ENCODE peak calls at places on chromosome 19, in seven cellular contexts. J is mesendoderm, C is IMR-90, D is neuronal stem cell, N is trophoblast cell, P is H1, E is mesenchymal stem cell. S is an unnamed sample.

GRCh38 chr19:48508729-48509310 is 2.8 kb downstream of the LMTK3 start:
- DNase-seq in P (no peak), C (no peak), E (no peak), J (no peak), D (no peak), N (no peak), S (no peak)

GRCh38 chr19:11705474-11705873 is 33.3 kb downstream of the ZNF823 start:
- DNase-seq in D (no peak), C (no peak), E (no peak), J (no peak), P (no peak), N (no peak), S (no peak)

GRCh38 chr19:39032164-39032918 is at the start of gene FBXO27:
- DNase-seq in D (peak), C (no peak), E (no peak), P (no peak), N (peak), J (peak), S (peak)

GRCh38 chr19:10611907-10612306 is 13.4 kb upstream of the SLC44A2 start:
- DNase-seq in N (no peak), J (no peak), C (no peak), D (no peak), P (no peak), E (no peak), S (no peak)

GRCh38 chr19:48123907-48124675 is 13.5 kb upstream of the PLA2G4C start:
- DNase-seq in D (peak), N (no peak), E (no peak), J (no peak), C (peak), P (no peak), S (no peak)

GRCh38 chr19:48398329-48399235 is 5.1 kb downstream of the GRIN2D start:
- DNase-seq in N (peak), P (peak), C (peak), E (peak), D (peak), J (peak), S (peak)

GRCh38 chr19:21463449-21464105 is 41.8 kb upstream of the ZNF429 start:
- DNase-seq in N (peak), P (peak), E (no peak), J (peak), D (peak), C (no peak), S (peak)

GRCh38 chr19:11291415-11291814 is 4.5 kb upstream of the TSPAN16 start:
- DNase-seq in E (no peak), D (no peak), N (no peak), J (no peak), C (no peak), P (no peak), S (no peak)

GRCh38 chr19:8069116-8069973 is 16.8 kb downstream of the CCL25 start:
- DNase-seq in N (peak), P (peak), C (no peak), J (peak), E (no peak), D (no peak), S (no peak)

GRCh38 chr19:1618157-1619093 is 13.2 kb upstream of the UQCR11 start:
- DNase-seq in N (peak), E (no peak), P (peak), C (no peak), J (peak), D (no peak), S (peak)

GRCh38 chr19:50803633-50804419 is 13.6 kb downstream of the ACP4 start:
- DNase-seq in D (no peak), E (peak), N (peak), P (no peak), J (no peak), C (no peak), S (no peak)

GRCh38 chr19:2888739-2889224 is 11.9 kb upstream of the ZNF57 start:
- DNase-seq in N (peak), E (no peak), P (no peak), D (no peak), J (no peak), C (no peak), S (peak)

GRCh38 chr19:49691243-49692101 is 556 bp downstream of the CPT1C start:
- DNase-seq in J (peak), E (peak), N (peak), C (peak), D (peak), P (no peak), S (peak)

GRCh38 chr19:53912653-53913052 is 3.6 kb downstream of the CACNG7 start:
- DNase-seq in N (no peak), J (peak), P (no peak), E (no peak), C (no peak), D (no peak), S (peak)

GRCh38 chr19:19597809-19598306 is 20.6 kb downstream of the PBX4 start:
- DNase-seq in N (no peak), J (no peak), E (no peak), P (no peak), D (no peak), C (no peak), S (no peak)

GRCh38 chr19:4913996-4914735 is 4.9 kb downstream of the UHRF1 start:
- DNase-seq in C (peak), E (peak), J (peak), N (no peak), D (no peak), P (no peak), S (no peak)

GRCh38 chr19:4910594-4911273 is 1.4 kb downstream of the UHRF1 start:
- DNase-seq in C (peak), D (no peak), P (no peak), E (peak), N (no peak), J (peak), S (no peak)

GRCh38 chr19:4911314-4911713 is 2.0 kb downstream of the UHRF1 start:
- DNase-seq in C (peak), D (no peak), N (no peak), E (peak), J (no peak), P (no peak), S (no peak)

GRCh38 chr19:4909897-4910593 is 744 bp downstream of the UHRF1 start:
- DNase-seq in E (peak), N (peak), P (peak), J (peak), D (peak), C (peak), S (peak)

DNA sequence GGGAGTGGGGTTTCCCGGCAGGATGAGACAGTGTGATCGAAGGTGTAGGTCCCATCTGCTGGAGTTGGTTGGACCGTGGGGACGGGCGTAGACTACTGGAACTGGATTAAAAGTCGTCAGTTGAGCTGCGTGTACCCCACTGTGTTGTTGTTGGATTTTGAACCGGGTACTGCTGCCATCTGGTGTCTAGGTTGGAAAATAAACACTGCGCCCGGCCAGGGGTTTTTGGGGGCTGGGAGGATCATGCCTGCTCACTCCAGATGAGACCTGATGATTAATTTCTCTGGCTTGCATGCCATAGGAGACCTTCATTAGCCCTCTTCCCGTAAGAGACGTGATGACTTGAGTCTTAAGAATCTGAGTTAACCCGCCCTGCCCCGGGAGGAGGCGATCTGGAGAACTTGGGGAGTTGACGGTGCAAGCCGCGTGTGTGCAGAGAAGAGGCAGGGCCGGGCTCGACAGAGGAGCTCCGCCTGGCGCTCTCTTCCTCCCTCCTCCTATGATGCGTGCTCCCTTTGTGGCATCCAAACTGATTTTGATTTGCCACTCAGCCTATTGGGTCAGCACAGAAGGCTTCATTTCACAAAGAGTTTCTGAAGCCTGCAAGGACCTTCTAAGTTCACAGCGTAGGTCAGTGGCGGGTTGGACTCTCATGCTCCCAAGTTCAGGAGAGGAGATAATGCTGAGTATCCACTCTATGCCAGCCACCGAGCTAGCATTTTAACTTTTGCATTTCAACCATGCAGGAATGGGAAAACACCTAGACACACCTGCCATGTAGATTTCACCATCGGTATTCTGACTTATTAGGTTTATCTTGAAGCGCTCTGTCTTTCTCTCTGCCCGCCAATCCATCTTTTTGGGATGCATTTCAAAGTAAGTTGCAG is 2.7 kb downstream of the UHRF1 start:
- DNase-seq in P (peak), C (peak), J (peak), D (no peak), E (peak), N (peak), S (no peak)
- H3K4ac ChIP-seq in P (no peak), C (peak), J (no peak), D (no peak), E (peak), N (peak), S (no peak)

DNA sequence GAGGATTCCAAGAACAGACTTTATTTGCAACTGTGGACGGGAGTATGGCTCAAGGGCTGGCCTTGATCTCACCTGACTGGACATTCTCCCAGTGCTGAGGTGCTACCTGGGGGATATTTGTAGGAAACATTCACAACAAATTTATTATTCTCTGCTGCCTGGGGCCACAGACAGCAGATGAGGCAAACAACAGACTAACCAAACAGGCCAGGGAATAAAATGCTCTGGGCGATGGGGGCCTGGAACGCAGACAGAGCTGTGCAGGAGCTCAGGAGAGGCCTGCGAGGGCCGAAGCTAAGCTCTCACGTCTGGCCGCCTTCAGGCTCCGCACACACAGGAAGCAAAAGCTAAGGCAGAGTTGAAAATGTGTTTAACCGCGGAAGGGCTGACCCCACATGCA is 7.8 kb downstream of the PLPP2 start:
- DNase-seq in N (peak), P (no peak), C (no peak), E (no peak), J (no peak), D (no peak), S (no peak)
- H2BK5ac ChIP-seq in N (no peak), P (no peak), C (no peak), E (no peak), J (no peak), D (no peak), S (no peak)

DNA sequence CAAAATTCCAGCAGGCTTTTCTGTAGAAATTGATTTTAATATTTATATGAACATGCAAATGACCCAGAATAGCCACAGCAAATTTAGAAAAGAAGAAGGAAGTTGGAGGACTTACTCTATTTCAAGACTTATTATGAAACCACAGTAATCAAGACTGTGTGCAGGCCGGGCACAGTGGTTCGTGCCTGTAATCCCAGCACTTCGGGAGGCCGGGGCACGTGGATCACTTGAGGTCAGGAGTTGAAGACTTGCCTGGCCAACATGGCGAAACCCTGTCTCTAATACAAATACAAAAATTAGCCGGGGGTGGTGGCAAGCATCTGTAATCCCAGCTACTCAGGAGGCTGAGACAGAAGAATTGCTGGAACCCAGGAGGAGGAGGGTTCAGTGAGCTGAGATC is 6.0 kb upstream of the FFAR2 start:
- DNase-seq in E (peak), D (no peak), C (no peak), N (peak), J (no peak), P (no peak), S (no peak)
- H3K4ac ChIP-seq in E (no peak), D (no peak), C (no peak), N (no peak), J (no peak), P (no peak), S (no peak)

DNA sequence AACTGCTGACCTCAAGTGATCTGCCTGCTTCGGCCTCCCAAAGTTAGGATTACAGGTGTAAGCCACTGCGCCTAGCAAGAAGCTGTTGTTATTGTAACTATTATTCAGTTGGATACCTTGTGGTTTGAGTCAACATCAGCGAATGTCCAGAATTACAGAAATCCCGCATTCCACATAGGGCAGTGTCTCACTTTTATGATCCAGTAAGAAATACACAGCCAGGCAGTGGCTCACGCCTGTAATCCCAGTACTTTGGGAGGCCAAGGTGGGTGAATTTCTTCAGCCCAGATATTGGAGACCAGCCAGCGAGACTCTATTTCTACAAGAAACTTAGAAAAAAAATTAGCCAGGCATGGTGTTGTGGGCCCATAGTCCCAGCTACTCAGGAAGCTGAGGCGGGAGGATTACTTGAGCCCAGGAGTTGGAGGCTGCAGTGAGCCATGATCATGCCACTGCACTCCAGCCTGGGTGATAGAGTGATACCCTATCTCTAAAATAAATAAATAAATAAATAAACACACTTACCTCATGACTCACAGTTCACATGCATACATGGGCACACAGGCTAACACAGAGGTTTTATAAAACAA is 43.8 kb downstream of the SPTBN4 start:
- DNase-seq in C (peak), P (no peak), N (peak), J (no peak), D (no peak), E (no peak), S (no peak)
- H2BK5ac ChIP-seq in C (no peak), P (no peak), N (no peak), J (no peak), D (no peak), E (no peak), S (no peak)

DNA sequence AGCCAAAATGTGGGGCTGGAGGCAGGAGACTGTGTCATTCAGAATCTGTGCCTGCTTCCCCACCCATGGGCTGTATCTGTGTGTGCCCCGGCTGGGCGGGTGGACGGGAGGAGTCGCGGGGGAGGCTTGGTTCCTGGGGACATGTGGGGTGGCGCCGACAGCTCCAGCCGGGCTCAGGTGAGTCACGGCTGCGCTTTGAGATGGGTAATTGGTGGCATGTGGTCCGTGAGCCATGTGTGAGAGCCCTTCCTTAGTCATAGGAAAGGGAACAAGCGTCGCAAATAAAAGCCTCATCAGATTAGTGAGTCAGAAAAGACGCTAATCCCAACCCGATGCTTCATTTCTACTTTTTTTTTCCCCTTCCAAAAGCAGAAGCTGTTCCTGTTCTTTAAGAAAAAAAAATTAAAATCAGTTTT is 118.6 kb upstream of the ZNF536 start:
- DNase-seq in N (no peak), D (no peak), E (no peak), C (no peak), J (peak), P (no peak), S (no peak)
- H3K4ac ChIP-seq in N (no peak), D (no peak), E (no peak), C (no peak), J (no peak), P (no peak), S (no peak)

GRCh38 chr19:46782355-46783019 is 5.9 kb downstream of the SLC1A5 start:
- DNase-seq in E (no peak), J (no peak), P (no peak), C (no peak), N (no peak), D (no peak), S (no peak)
- H2BK5ac ChIP-seq in E (no peak), J (no peak), P (no peak), C (peak), N (no peak), D (no peak), S (no peak)

DNA sequence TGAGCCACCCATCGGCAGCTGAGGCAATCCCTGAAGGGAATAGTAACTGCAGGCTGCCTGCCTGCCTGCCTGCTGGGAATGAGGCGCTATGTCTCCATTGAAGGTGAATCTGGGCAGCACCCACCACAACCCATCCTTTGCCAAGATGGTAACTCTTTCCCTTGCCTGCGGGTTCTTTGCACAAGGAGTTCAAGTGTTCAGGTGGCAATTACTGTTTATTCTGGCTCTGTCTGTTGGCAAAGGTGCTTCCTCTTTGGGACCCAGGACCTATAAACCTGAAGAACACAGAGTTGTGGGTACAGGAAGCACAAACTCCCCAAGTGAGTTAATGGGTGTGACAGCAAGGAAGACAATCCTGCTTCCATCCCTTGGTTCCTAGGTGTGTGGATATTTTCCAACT is 448.1 kb upstream of the ZNF507 start:
- DNase-seq in E (no peak), J (no peak), C (no peak), D (no peak), P (no peak), N (no peak), S (no peak)
- H3K4ac ChIP-seq in E (no peak), J (no peak), C (no peak), D (no peak), P (no peak), N (no peak), S (no peak)

DNA sequence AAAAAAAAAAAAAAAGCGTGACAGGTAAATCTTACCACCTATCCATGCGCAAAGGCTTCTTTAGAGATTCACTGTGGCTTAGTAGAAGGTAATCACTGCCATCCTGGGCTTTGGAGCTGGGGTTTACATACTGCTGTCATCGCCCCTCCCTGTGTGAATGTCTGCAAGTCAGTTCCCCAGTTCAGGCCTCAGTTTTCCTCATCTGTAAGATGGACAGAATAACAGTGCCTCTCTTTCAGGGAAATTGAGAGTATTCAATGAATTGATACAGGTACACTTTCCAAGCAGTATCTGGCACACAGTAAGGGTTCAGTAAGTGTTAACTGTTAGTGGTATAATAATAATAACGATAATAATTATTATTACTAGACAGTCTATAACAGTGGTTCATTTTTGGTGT is 2.2 kb downstream of the RELB start:
- DNase-seq in N (no peak), C (no peak), P (no peak), D (no peak), E (no peak), J (no peak), S (no peak)
- H2BK5ac ChIP-seq in N (no peak), C (no peak), P (no peak), D (no peak), E (no peak), J (no peak), S (no peak)

DNA sequence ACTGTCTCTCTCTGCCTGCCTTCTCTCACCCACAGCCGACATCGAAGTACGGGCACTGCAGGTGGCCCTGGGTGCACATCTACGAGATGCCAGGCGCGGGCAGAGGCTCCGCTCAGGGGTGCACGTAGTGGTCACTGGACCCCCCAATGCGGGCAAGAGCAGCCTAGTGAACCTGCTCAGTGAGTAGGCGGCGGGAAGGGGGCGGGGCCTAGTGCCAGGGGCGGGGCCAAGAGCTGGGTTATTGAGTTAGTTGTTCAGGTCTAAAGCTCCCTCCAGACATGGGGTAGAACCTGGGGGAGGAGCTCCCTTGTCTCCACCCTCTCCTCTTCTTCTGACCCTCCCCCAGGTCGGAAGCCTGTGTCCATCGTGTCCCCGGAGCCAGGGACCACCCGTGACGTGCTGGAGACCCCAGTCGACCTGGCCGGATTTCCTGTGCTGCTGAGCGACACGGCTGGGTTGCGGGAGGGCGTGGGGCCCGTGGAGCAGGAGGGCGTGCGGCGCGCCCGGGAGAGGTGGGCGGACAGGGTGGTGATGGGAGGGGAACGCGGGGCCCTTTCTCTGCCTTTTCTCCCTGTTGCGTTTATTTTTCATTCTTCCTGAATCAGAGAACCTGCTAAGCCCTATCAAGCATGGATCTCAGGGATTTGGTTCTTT is 1.9 kb downstream of the GTPBP3 start:
- DNase-seq in N (no peak), E (no peak), J (peak), D (no peak), C (no peak), P (no peak), S (peak)
- H3K4ac ChIP-seq in N (no peak), E (no peak), J (no peak), D (no peak), C (no peak), P (peak), S (no peak)

S was measured in H9.